ENCODE peak calls at places on chromosomes 2 and 18, in six cellular contexts. One of them, this sample, is unnamed.

GRCh38 chr18:48728204-48728833 is 189.5 kb downstream of the CTIF start:
- DNase-seq in T-helper 1 cell: no peak
- DNase-seq in frontal cortex: no peak
- DNase-seq in nephron progenitor cell: no peak
- DNase-seq in GM12891: no peak
- DNase-seq in stimulated activated CD4-positive, alpha-beta T cell treated with anti-CD3 and anti-CD28 coated beads, Interleukin-2, amount 100 ng/mL, for 48 hours: no peak
- DNase-seq in this sample: no peak

GRCh38 chr2:110853516-110853915 is 121.1 kb downstream of the ACOXL start:
- DNase-seq in stimulated activated CD4-positive, alpha-beta T cell treated with anti-CD3 and anti-CD28 coated beads, Interleukin-2, amount 100 ng/mL, for 48 hours: peak
- DNase-seq in T-helper 1 cell: peak
- DNase-seq in frontal cortex: no peak
- DNase-seq in nephron progenitor cell: peak
- DNase-seq in GM12891: no peak
- DNase-seq in this sample: peak

GRCh38 chr2:10184421-10184820 is 61.9 kb downstream of the RRM2 start:
- DNase-seq in GM12891: no peak
- DNase-seq in T-helper 1 cell: no peak
- DNase-seq in stimulated activated CD4-positive, alpha-beta T cell treated with anti-CD3 and anti-CD28 coated beads, Interleukin-2, amount 100 ng/mL, for 48 hours: no peak
- DNase-seq in frontal cortex: no peak
- DNase-seq in nephron progenitor cell: no peak
- DNase-seq in this sample: no peak

GRCh38 chr2:218001629-218002028 is 1.2 kb downstream of the TNS1 start:
- DNase-seq in nephron progenitor cell: no peak
- DNase-seq in T-helper 1 cell: no peak
- DNase-seq in GM12891: no peak
- DNase-seq in frontal cortex: no peak
- DNase-seq in stimulated activated CD4-positive, alpha-beta T cell treated with anti-CD3 and anti-CD28 coated beads, Interleukin-2, amount 100 ng/mL, for 48 hours: no peak
- DNase-seq in this sample: no peak

GRCh38 chr18:25661836-25662235 is 309.9 kb upstream of the ZNF521 start:
- DNase-seq in nephron progenitor cell: no peak
- DNase-seq in T-helper 1 cell: no peak
- DNase-seq in GM12891: no peak
- DNase-seq in stimulated activated CD4-positive, alpha-beta T cell treated with anti-CD3 and anti-CD28 coated beads, Interleukin-2, amount 100 ng/mL, for 48 hours: no peak
- DNase-seq in frontal cortex: no peak
- DNase-seq in this sample: no peak

GRCh38 chr2:231125272-231125671 is 430 bp upstream of the HTR2B start:
- DNase-seq in nephron progenitor cell: no peak
- DNase-seq in T-helper 1 cell: no peak
- DNase-seq in frontal cortex: no peak
- DNase-seq in GM12891: no peak
- DNase-seq in stimulated activated CD4-positive, alpha-beta T cell treated with anti-CD3 and anti-CD28 coated beads, Interleukin-2, amount 100 ng/mL, for 48 hours: no peak
- DNase-seq in this sample: no peak

GRCh38 chr2:134344954-134345697 is 91.3 kb downstream of the MGAT5 start:
- DNase-seq in frontal cortex: no peak
- DNase-seq in nephron progenitor cell: no peak
- DNase-seq in T-helper 1 cell: no peak
- DNase-seq in GM12891: no peak
- DNase-seq in stimulated activated CD4-positive, alpha-beta T cell treated with anti-CD3 and anti-CD28 coated beads, Interleukin-2, amount 100 ng/mL, for 48 hours: no peak
- DNase-seq in this sample: no peak

GRCh38 chr2:225889452-225889851 is 489.9 kb downstream of the NYAP2 start:
- DNase-seq in T-helper 1 cell: no peak
- DNase-seq in stimulated activated CD4-positive, alpha-beta T cell treated with anti-CD3 and anti-CD28 coated beads, Interleukin-2, amount 100 ng/mL, for 48 hours: no peak
- DNase-seq in nephron progenitor cell: no peak
- DNase-seq in GM12891: peak
- DNase-seq in frontal cortex: no peak
- DNase-seq in this sample: no peak

GRCh38 chr2:191165190-191165643 is 14.4 kb upstream of the STAT4 start:
- DNase-seq in T-helper 1 cell: peak
- DNase-seq in frontal cortex: no peak
- DNase-seq in GM12891: no peak
- DNase-seq in nephron progenitor cell: no peak
- DNase-seq in stimulated activated CD4-positive, alpha-beta T cell treated with anti-CD3 and anti-CD28 coated beads, Interleukin-2, amount 100 ng/mL, for 48 hours: no peak
- DNase-seq in this sample: peak

GRCh38 chr18:43314931-43315330 is 37.6 kb upstream of the SYT4 start:
- DNase-seq in GM12891: no peak
- DNase-seq in nephron progenitor cell: no peak
- DNase-seq in T-helper 1 cell: no peak
- DNase-seq in stimulated activated CD4-positive, alpha-beta T cell treated with anti-CD3 and anti-CD28 coated beads, Interleukin-2, amount 100 ng/mL, for 48 hours: no peak
- DNase-seq in frontal cortex: no peak
- DNase-seq in this sample: no peak

GRCh38 chr2:176653856-176654443 is 384.7 kb downstream of the MTX2 start:
- DNase-seq in frontal cortex: no peak
- DNase-seq in T-helper 1 cell: peak
- DNase-seq in nephron progenitor cell: peak
- DNase-seq in stimulated activated CD4-positive, alpha-beta T cell treated with anti-CD3 and anti-CD28 coated beads, Interleukin-2, amount 100 ng/mL, for 48 hours: no peak
- DNase-seq in GM12891: no peak
- DNase-seq in this sample: peak

This sample was measured in immature natural killer cell.